ENCODE peak calls at places on chromosomes 7 and 10, in seven cellular contexts. W is endodermal cell, Q is OCI-LY7, T is GM06990, O is body of pancreas, S is HepG2, K is fibroblast of lung. G is an unnamed sample.

GRCh38 chr7:27079234-27079975 is 16.4 kb downstream of the HOXA1 start:
- DNase-seq in T (no peak), Q (no peak), S (no peak), K (no peak), O (no peak), W (no peak), G (no peak)

GRCh38 chr7:21580073-21580521 is 37.3 kb downstream of the DNAH11 start:
- DNase-seq in T (no peak), O (no peak), W (no peak), S (no peak), K (peak; percentile 94), Q (no peak), G (peak; percentile 2)

GRCh38 chr7:115226410-115226809 is 304.5 kb downstream of the MDFIC start:
- DNase-seq in S (no peak), O (no peak), T (no peak), W (peak; percentile 71), Q (no peak), K (no peak), G (no peak)

GRCh38 chr10:34655286-34656170 is 159.6 kb downstream of the PARD3 start:
- DNase-seq in S (peak; percentile 63), W (peak; percentile 89), O (peak; percentile 62), T (no peak), Q (peak; percentile 59), K (peak; percentile 81), G (peak; percentile 45)

GRCh38 chr7:79854621-79855020 is 280.0 kb upstream of the GNAI1 start:
- DNase-seq in O (no peak), K (no peak), Q (no peak), T (no peak), S (no peak), W (no peak), G (no peak)

GRCh38 chr7:39321909-39322498 is 244.2 kb upstream of the YAE1 start:
- DNase-seq in O (no peak), T (no peak), W (no peak), Q (peak; percentile 23), S (no peak), K (no peak), G (no peak)

GRCh38 chr10:96670786-96671185 is 49.5 kb downstream of the PIK3AP1 start:
- DNase-seq in T (no peak), O (no peak), Q (peak; percentile 32), K (no peak), W (peak; percentile 20), S (peak; percentile 44), G (no peak)

GRCh38 chr10:35635576-35635975 is 6.5 kb downstream of the FZD8 start:
- DNase-seq in K (peak; percentile 76), W (peak; percentile 85), O (peak; percentile 51), Q (peak; percentile 81), T (no peak), S (peak; percentile 66), G (no peak)

GRCh38 chr10:119090026-119090808 is 9.6 kb upstream of the EIF3A start:
- DNase-seq in S (no peak), O (no peak), W (no peak), T (peak; percentile 37), K (no peak), Q (no peak), G (no peak)

GRCh38 chr10:126423779-126424491 is 35.7 kb upstream of the ADAM12 start:
- DNase-seq in T (no peak), W (no peak), O (no peak), S (no peak), Q (no peak), K (no peak), G (no peak)

GRCh38 chr7:41238851-41239331 is 464.0 kb downstream of the INHBA start:
- DNase-seq in W (no peak), Q (no peak), S (no peak), T (no peak), O (no peak), K (no peak), G (no peak)

GRCh38 chr7:94701555-94701973 is 45.6 kb upstream of the SGCE start:
- DNase-seq in W (no peak), S (peak; percentile 99), T (no peak), O (no peak), Q (no peak), K (peak; percentile 19), G (no peak)

GRCh38 chr10:65570143-65571010 is 1355.5 kb upstream of the LRRTM3 start:
- DNase-seq in O (peak; percentile 53), Q (no peak), K (peak; percentile 44), S (peak; percentile 67), W (peak; percentile 91), T (no peak), G (no peak)

GRCh38 chr7:123440202-123440601 is 94.2 kb downstream of the IQUB start:
- DNase-seq in T (no peak), W (peak; percentile 80), Q (no peak), K (no peak), O (no peak), S (no peak), G (no peak)

GRCh38 chr10:43108951-43109350 is 29.3 kb upstream of the CSGALNACT2 start:
- DNase-seq in K (no peak), T (no peak), S (no peak), W (no peak), Q (no peak), O (no peak), G (no peak)

GRCh38 chr7:139127648-139128047 is 18.1 kb upstream of the ZC3HAV1 start:
- DNase-seq in Q (peak; percentile 35), K (peak; percentile 41), S (no peak), W (no peak), O (no peak), T (no peak), G (no peak)

GRCh38 chr10:84138478-84139125 is 707 bp upstream of the GHITM start:
- DNase-seq in W (no peak), K (peak; percentile 61), Q (no peak), S (no peak), T (no peak), O (peak; percentile 21), G (no peak)

GRCh38 chr7:138843632-138844580 is 45.9 kb upstream of the ATP6V0A4 start:
- DNase-seq in Q (peak; percentile 5), K (no peak), T (no peak), W (peak; percentile 59), O (no peak), S (no peak), G (no peak)

DNA sequence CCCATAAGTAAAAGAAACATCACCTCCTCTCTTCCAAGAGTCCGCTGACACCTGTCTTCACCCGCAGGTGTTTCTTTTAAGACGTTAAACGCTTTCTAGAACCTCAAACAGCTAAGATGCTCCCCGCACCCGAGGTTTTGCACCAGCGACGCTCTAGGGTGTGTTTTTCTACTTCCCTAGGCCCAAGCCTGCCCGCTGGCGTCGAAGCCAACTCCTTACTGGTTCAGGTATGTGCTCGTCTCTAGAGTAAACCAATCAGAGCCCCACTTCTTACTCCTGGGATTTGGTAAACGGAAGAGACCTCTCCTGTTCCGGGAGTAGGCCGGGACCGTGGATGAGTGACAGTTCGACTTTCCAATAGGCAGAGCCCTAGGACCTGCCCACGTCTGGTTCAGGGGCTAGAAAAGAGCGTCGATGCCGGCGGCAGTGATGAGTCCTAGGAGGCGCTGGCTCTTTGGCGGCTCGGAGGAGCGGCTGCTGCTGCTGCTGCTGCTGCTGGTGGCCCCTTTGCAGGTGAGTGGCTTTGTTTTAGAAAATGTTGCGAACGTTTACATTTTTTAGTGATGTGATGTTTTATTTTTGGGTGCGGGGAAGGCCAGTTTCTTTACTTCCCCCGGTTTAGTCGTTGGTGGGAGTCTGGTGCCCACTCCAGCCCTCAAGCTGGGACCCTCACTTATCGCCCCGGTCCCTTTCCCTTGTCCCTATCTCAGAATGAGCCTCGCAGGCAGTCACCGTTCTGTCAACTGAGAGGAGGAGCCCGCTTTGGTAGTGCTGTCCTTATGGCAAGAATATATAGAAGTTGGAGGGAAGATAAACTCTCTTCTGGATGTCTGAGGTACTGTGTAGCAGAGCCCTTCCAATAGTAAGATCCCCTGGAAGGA is at the start of gene BPGM:
- DNase-seq in Q (peak; percentile 99), T (peak; percentile 94), K (peak; percentile 100), O (peak; percentile 98), S (peak; percentile 99), W (peak; percentile 100), G (peak; percentile 100)
- TF ChIP-seq CTCF in Q (peak; percentile 63), T (peak; percentile 43), K (no peak), O (no peak), S (peak; percentile 68), W (peak; percentile 53), G (peak; percentile 43)

GRCh38 chr7:14834888-14835287 is 67.7 kb downstream of the DGKB start:
- DNase-seq in Q (no peak), K (peak; percentile 55), W (no peak), O (no peak), S (no peak), T (no peak), G (no peak)
- TF ChIP-seq CTCF in Q (no peak), K (no peak), W (no peak), O (no peak), S (no peak), T (no peak), G (no peak)

GRCh38 chr7:101251871-101252659 is 7.2 kb upstream of the FIS1 start:
- DNase-seq in Q (peak; percentile 98), T (peak; percentile 99), S (peak; percentile 95), W (peak; percentile 100), K (peak; percentile 98), O (peak; percentile 98), G (peak; percentile 88)
- TF ChIP-seq CTCF in Q (no peak), T (no peak), S (no peak), W (no peak), K (no peak), O (no peak), G (no peak)

GRCh38 chr7:1369856-1370657 is 89.2 kb downstream of the MICALL2 start:
- DNase-seq in S (no peak), O (no peak), Q (no peak), T (no peak), K (no peak), W (peak; percentile 70), G (no peak)

GRCh38 chr7:1367501-1367900 is 91.8 kb downstream of the MICALL2 start:
- DNase-seq in T (no peak), S (no peak), O (no peak), Q (no peak), W (no peak), K (no peak), G (no peak)

GRCh38 chr7:1368150-1368681 is 91.1 kb downstream of the MICALL2 start:
- DNase-seq in O (no peak), W (no peak), S (no peak), K (no peak), Q (no peak), T (no peak), G (no peak)

GRCh38 chr7:1370738-1371137 is 88.5 kb downstream of the MICALL2 start:
- DNase-seq in W (no peak), Q (no peak), T (no peak), O (no peak), S (no peak), K (no peak), G (no peak)

DNA sequence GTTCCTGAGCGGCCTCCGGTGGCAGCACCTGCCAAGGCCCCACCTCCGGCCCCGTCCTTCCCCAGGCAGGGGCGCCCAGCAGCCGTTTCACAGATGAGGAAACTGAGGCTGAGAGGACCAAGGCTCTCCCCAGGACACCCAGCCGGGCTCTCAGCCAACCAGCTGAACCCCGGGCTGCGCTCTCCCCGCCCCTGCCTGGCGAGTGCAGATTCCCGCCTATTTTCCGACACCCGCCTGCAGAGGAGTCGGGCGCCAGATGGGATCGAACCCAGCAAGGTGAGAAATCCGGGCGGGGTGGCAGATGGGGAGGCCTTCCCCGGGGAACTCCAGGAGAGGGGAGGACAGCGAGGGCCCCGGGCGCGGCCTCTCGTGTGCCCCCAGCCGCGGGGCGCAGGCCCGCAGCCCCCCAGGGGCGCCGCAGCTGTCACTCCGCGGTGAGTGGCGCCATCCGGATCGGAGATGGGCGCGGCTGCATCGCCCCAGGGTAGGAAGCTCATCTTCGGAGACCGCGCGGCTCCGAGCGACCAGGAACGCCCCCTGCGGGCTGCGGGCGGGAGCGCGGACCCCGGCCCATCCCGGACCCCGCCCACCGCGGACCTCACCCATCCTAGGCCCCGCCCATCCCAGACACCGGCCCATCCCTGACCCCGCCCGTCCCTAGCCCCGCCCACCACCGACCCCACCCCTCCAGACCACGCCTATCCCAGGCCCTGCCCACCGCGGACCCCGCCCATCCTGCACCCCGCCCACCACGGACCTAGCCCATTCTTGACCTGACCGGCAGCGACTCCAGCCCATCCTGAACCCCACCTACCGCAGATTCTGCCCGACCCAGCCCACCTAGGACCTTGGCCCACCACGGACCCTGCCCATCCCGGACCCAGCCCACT is 90.3 kb downstream of the MICALL2 start:
- DNase-seq in Q (peak; percentile 20), W (peak; percentile 99), O (no peak), K (no peak), S (peak; percentile 10), T (peak; percentile 39), G (no peak)
- TF ChIP-seq CTCF in Q (peak; percentile 26), W (peak; percentile 82), O (no peak), K (no peak), S (peak; percentile 39), T (no peak), G (peak; percentile 5)

G was measured in AG09309.